ENCODE peak calls at places on chromosomes 2 and 18, in eight cellular contexts. W, J, T, C, S, U, I and R are unnamed samples.

GRCh38 chr18:32956591-32957310 is 183.9 kb upstream of the KLHL14 start:
- DNase-seq in T (no peak), W (no peak), C (no peak), U (no peak), S (peak; percentile 56), I (no peak), J (no peak), R (peak; percentile 50)

GRCh38 chr2:226754821-226755536 is 44.6 kb downstream of the IRS1 start:
- DNase-seq in I (no peak), U (peak; percentile 37), W (no peak), J (no peak), C (no peak), T (no peak), S (peak; percentile 76), R (no peak)

GRCh38 chr2:196075196-196075595 is 6.6 kb upstream of the DNAH7 start:
- DNase-seq in C (no peak), T (no peak), J (no peak), I (no peak), W (no peak), S (no peak), U (peak; percentile 41), R (no peak)

GRCh38 chr2:11111811-11112425 is 43.3 kb upstream of the SLC66A3 start:
- DNase-seq in J (no peak), I (peak; percentile 34), U (no peak), S (no peak), W (no peak), C (no peak), T (no peak), R (peak; percentile 30)

GRCh38 chr2:42917374-42918017 is 125.1 kb upstream of the HAAO start:
- DNase-seq in T (no peak), U (peak; percentile 94), C (no peak), I (no peak), W (no peak), J (no peak), S (no peak), R (peak; percentile 81)

GRCh38 chr2:126784045-126784444 is 114.6 kb upstream of the TEX51 start:
- DNase-seq in W (no peak), I (no peak), C (no peak), S (no peak), T (no peak), J (no peak), U (no peak), R (no peak)

GRCh38 chr2:216792222-216793001 is 67.5 kb downstream of the TNP1 start:
- DNase-seq in W (peak; percentile 86), T (no peak), C (no peak), U (peak; percentile 20), J (no peak), I (no peak), S (peak; percentile 47), R (peak; percentile 29)

GRCh38 chr2:65458999-65459398 is 26.6 kb upstream of the SPRED2 start:
- DNase-seq in U (peak; percentile 16), T (no peak), C (no peak), S (peak; percentile 61), I (no peak), W (no peak), J (no peak), R (peak; percentile 65)

GRCh38 chr2:54710216-54710615 is 13.2 kb upstream of the EML6 start:
- DNase-seq in I (no peak), J (no peak), U (no peak), W (no peak), T (no peak), S (no peak), C (no peak), R (no peak)

GRCh38 chr2:134572996-134573395 is 145.8 kb downstream of the TMEM163 start:
- DNase-seq in C (no peak), W (no peak), U (no peak), T (no peak), J (no peak), S (no peak), I (no peak), R (no peak)

GRCh38 chr2:20524412-20525040 is 77.7 kb downstream of the RHOB start:
- DNase-seq in C (no peak), T (no peak), J (no peak), W (no peak), S (no peak), I (no peak), U (no peak), R (no peak)

GRCh38 chr2:204110250-204111183 is 174.0 kb downstream of the ICOS start:
- DNase-seq in J (peak; percentile 33), T (no peak), C (no peak), I (no peak), W (no peak), U (peak; percentile 10), S (no peak), R (peak; percentile 23)

GRCh38 chr2:118016911-118017310 is 3.0 kb upstream of the CCDC93 start:
- DNase-seq in S (peak; percentile 7), J (no peak), T (no peak), C (no peak), U (peak; percentile 13), I (no peak), W (no peak), R (peak; percentile 19)

GRCh38 chr18:22490429-22490846 is 72.7 kb upstream of the CTAGE1 start:
- DNase-seq in U (no peak), I (no peak), C (no peak), T (no peak), S (peak; percentile 40), W (no peak), J (no peak), R (no peak)

GRCh38 chr2:41989503-41990180 is 58.2 kb upstream of the PKDCC start:
- DNase-seq in S (peak; percentile 75), C (peak; percentile 52), J (no peak), W (no peak), T (no peak), I (no peak), U (no peak), R (no peak)

GRCh38 chr18:79556829-79557585 is 122.6 kb upstream of the CTDP1 start:
- DNase-seq in U (no peak), S (no peak), C (no peak), T (no peak), I (no peak), J (no peak), W (peak; percentile 67), R (no peak)

GRCh38 chr2:202317080-202317859 is 51.7 kb downstream of the NOP58 start:
- DNase-seq in T (peak; percentile 65), C (peak; percentile 60), I (no peak), W (no peak), U (peak; percentile 91), S (peak; percentile 89), J (no peak), R (peak; percentile 98)

GRCh38 chr2:70921031-70921430 is 14.7 kb upstream of the ATP6V1B1 start:
- DNase-seq in T (no peak), J (no peak), S (no peak), C (no peak), U (no peak), W (no peak), I (no peak), R (no peak)

GRCh38 chr2:238082858-238083257 is 17.3 kb upstream of the ESPNL start:
- DNase-seq in W (no peak), I (no peak), J (no peak), C (no peak), T (no peak), U (no peak), S (no peak), R (no peak)

GRCh38 chr2:129062160-129062912 is 743.7 kb upstream of the HS6ST1 start:
- DNase-seq in T (no peak), S (no peak), J (no peak), W (no peak), C (no peak), U (no peak), I (no peak), R (peak; percentile 32)

GRCh38 chr2:51469102-51469501 is 437.2 kb upstream of the NRXN1 start:
- DNase-seq in W (no peak), U (no peak), I (no peak), J (no peak), C (no peak), T (no peak), S (no peak), R (no peak)

GRCh38 chr2:197092431-197092830 is 165.9 kb upstream of the PGAP1 start:
- DNase-seq in J (no peak), C (no peak), S (peak; percentile 94), I (no peak), U (peak; percentile 66), T (peak; percentile 53), W (no peak), R (peak; percentile 79)

GRCh38 chr18:35983147-35983546 is 10.7 kb downstream of the RMP24 start:
- DNase-seq in I (no peak), U (no peak), C (no peak), S (no peak), T (no peak), W (no peak), J (no peak), R (no peak)

GRCh38 chr2:100246163-100247145 is 75.8 kb downstream of the LONRF2 start:
- DNase-seq in J (peak; percentile 8), T (no peak), W (no peak), S (no peak), U (peak; percentile 10), C (peak; percentile 17), I (peak; percentile 29), R (peak; percentile 37)